ENCODE peak calls at places on chromosomes 4 and X, in five cellular contexts. I is suprapubic skin, D is stomach, C is heart left ventricle, N is ovary. J is an unnamed sample.

GRCh38 chr4:137794779-137795178 is 262.5 kb upstream of the PCDH18 start:
- DNase-seq in I (no peak), D (no peak), C (no peak), N (no peak), J (no peak)

GRCh38 chrX:21735038-21735752 is 22.7 kb downstream of the SMPX start:
- DNase-seq in I (no peak), D (no peak), C (no peak), N (no peak), J (no peak)

GRCh38 chr4:104066533-104066932 is 346.7 kb upstream of the TACR3 start:
- DNase-seq in I (no peak), D (no peak), C (no peak), N (no peak), J (no peak)

GRCh38 chr4:147173797-147174196 is 228.1 kb upstream of the TTC29 start:
- DNase-seq in I (no peak), D (no peak), C (peak; percentile 49), N (no peak), J (no peak)

GRCh38 chrX:35826503-35826902 is 28.4 kb downstream of the MAGEB16 start:
- DNase-seq in I (no peak), D (no peak), C (no peak), N (no peak), J (no peak)

GRCh38 chrX:15594371-15594770 is 6.4 kb downstream of the ACE2 start:
- DNase-seq in I (no peak), D (no peak), C (no peak), N (no peak), J (no peak)

GRCh38 chrX:70554948-70555347 is 110.3 kb downstream of the DLG3 start:
- DNase-seq in I (no peak), D (no peak), C (no peak), N (no peak), J (no peak)

GRCh38 chrX:33142331-33142730 is 69.0 kb downstream of the DMD start:
- DNase-seq in I (no peak), D (no peak), C (no peak), N (no peak), J (no peak)

GRCh38 chr4:70818173-70818856 is 21.4 kb downstream of the GRSF1 start:
- DNase-seq in I (no peak), D (no peak), C (no peak), N (no peak), J (no peak)

GRCh38 chr4:189178125-189178746 is 762.4 kb upstream of the FRG1 start:
- DNase-seq in I (no peak), D (no peak), C (no peak), N (no peak), J (no peak)

GRCh38 chr4:171954650-171955049 is 141.4 kb downstream of the GALNTL6 start:
- DNase-seq in I (no peak), D (no peak), C (no peak), N (no peak), J (no peak)

GRCh38 chr4:165325732-165326512 is 1.5 kb upstream of the MSMO1 start:
- DNase-seq in I (no peak), D (no peak), C (no peak), N (no peak), J (no peak)

GRCh38 chr4:106803107-106803506 is 233.0 kb downstream of the DKK2 start:
- DNase-seq in I (no peak), D (no peak), C (no peak), N (no peak), J (no peak)

GRCh38 chrX:107505223-107505622 is 55.8 kb downstream of the FRMPD3 start:
- DNase-seq in I (no peak), D (no peak), C (no peak), N (no peak), J (no peak)

GRCh38 chr4:130080872-130081451 is 985.0 kb downstream of the C4orf33 start:
- DNase-seq in I (no peak), D (no peak), C (no peak), N (no peak), J (no peak)

GRCh38 chr4:25449270-25449669 is 72.2 kb downstream of the ANAPC4 start:
- DNase-seq in I (no peak), D (no peak), C (no peak), N (no peak), J (no peak)

GRCh38 chr4:1285790-1286553 is 3.7 kb upstream of the MAEA start:
- DNase-seq in I (no peak), D (no peak), C (no peak), N (no peak), J (no peak)

GRCh38 chr4:169092889-169093522 is 83.0 kb upstream of the CBR4 start:
- DNase-seq in I (no peak), D (no peak), C (no peak), N (no peak), J (peak; percentile 31)

GRCh38 chr4:1639299-1639868 is 44.7 kb downstream of the FAM53A start:
- DNase-seq in I (no peak), D (no peak), C (no peak), N (no peak), J (no peak)

GRCh38 chr4:168501407-168501806 is 4.6 kb downstream of the PALLD start:
- DNase-seq in I (no peak), D (no peak), C (no peak), N (no peak), J (no peak)

GRCh38 chr4:36394352-36394903 is 113.0 kb downstream of the DTHD1 start:
- DNase-seq in I (no peak), D (no peak), C (no peak), N (no peak), J (no peak)

GRCh38 chrX:7927259-7928167 is at the start of gene PNPLA4:
- DNase-seq in I (peak; percentile 82), D (peak; percentile 93), C (peak; percentile 86), N (peak; percentile 93), J (peak; percentile 74)
- TF ChIP-seq POLR2A in I (peak; percentile 39), D (no peak), C (no peak), N (no peak), J (peak; percentile 33)

DNA sequence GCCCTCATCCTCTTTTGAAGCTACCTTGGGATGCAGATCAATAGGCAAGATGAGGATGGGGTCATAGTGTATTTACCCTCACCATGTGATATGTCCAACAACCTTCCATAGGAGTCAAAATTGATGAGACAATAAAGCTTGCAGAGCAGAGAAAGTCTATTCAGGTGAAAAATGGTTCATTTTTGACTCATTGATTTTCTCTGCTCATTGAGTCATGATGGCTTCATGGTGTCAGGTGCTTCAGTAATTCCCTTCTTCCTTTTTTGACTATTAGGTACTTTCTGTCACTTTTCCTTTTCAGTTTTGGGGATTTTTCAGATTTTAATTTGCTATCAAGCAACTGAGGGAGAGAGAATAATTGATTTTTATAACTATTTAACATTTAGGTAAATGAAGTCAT is 55.9 kb upstream of the IL2 start:
- DNase-seq in I (no peak), D (no peak), C (no peak), N (no peak), J (no peak)
- TF ChIP-seq POLR2A in I (no peak), D (no peak), C (no peak), N (no peak), J (no peak)

GRCh38 chr4:10354225-10354624 is 103.0 kb downstream of the ZNF518B start:
- DNase-seq in I (no peak), D (no peak), C (no peak), N (no peak), J (no peak)

GRCh38 chr4:10353110-10353509 is 104.1 kb downstream of the ZNF518B start:
- DNase-seq in I (no peak), D (no peak), C (no peak), N (no peak), J (no peak)

DNA sequence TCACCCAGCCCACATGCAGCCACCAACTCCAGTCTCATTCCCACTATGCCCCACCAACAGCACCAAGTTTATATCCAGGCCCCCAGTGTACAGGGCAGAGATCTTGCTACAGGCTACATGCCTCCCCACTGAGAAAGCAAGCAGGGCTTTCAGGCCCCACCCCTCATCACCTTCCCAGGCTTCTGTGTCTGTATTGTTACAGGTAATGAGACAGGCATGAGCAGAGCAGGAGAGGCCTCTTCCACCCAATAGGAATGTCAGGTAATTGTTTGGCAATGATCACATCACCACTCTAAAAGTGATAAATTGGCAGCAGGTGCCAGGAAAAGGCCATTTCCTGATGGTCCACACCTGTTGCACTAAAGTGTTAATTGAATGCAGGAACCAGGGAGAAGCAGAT is 102.5 kb downstream of the ZNF518B start:
- DNase-seq in I (no peak), D (no peak), C (no peak), N (no peak), J (no peak)
- TF ChIP-seq POLR2A in I (no peak), D (no peak), C (no peak), N (no peak), J (no peak)

GRCh38 chrX:11758400-11759171 is 549 bp downstream of the MSL3 start:
- DNase-seq in I (peak; percentile 87), D (peak; percentile 87), C (peak; percentile 92), N (peak; percentile 91), J (peak; percentile 71)
- TF ChIP-seq POLR2A in I (no peak), D (no peak), C (no peak), N (peak; percentile 38), J (no peak)

DNA sequence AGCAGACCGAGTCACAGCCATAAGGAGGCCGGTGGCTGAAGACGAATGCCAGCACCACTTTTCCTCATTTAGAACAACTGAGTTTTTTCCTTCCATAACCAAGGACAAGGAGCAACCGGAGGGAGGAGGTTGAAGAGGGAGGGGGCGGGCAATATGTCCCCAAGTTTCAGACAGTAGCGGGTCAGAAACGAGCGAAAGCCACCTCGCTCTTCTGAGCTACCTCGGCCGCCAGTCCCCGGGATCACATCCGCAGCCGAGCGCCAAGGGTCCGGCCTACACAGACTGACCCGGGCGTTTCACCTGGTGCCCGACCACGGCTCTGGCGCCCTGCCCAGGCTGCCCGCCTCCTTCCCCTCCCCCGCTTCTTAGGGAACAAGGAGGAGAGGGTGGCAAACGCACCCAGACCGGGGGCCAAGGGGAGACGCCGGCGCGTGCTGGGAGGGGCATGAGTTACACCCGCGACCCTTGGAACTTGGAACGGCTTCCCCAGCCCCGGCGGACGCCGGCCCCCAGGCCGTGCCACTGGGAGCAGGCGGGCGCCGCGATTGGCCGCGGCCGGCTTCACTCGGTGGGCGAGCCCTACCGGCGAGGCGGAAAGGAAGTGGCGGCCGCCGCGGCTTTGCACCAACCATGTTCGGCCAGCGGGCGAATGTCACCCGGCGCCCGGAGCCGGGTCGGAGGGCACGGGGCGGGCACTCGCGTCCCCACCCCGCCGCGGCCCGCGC is 1.6 kb downstream of the IRF2 start:
- DNase-seq in I (peak; percentile 89), D (peak; percentile 92), C (peak; percentile 92), N (peak; percentile 84), J (peak; percentile 50)
- TF ChIP-seq POLR2A in I (no peak), D (no peak), C (peak; percentile 8), N (no peak), J (peak; percentile 55)

DNA sequence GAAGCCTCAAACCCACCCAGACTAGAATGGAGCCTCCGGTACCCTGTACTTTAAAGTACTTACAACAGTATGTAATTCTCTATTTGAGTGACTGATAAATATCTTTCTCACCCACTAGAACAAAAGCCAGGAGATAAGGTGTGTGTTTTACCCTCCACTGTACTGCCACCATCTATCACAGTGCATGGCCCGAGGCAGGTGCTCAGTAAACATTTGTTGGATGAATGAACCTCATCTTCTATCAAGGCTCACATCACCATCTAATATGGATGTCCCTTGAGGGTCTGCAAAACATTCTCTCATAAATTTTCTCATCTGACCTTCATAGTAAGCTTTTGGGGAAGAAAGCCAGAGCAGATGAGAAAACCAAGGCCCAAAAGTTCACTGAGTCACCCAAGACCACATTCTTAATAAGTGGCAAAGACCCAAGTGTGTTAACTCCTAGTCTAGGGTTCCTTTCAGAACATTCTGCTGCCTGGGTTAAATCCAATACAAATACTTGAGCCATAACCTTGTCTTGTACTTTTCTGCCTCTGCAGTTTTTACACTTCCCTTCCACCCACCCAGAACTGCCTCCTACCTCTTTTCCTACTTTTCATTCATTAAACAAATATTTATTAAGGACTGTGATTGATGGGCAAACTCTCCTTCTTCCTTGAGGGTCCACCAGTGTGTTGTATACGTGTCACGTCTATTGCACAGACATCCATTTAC is 35.8 kb downstream of the APBB2 start:
- DNase-seq in I (no peak), D (no peak), C (no peak), N (no peak), J (no peak)
- TF ChIP-seq POLR2A in I (no peak), D (no peak), C (no peak), N (no peak), J (no peak)